ENCODE peak calls at places on chromosome 7, in five cellular contexts. A, Q, V, X and U are unnamed samples.

GRCh38 chr7:24705481-24705954 is 51.7 kb downstream of the GSDME start:
- DNase-seq in V (no peak), X (no peak), Q (no peak), A (no peak), U (no peak)

GRCh38 chr7:101232141-101232821 is 5.3 kb downstream of the CLDN15 start:
- DNase-seq in Q (no peak), X (peak; percentile 39), V (peak; percentile 61), A (peak; percentile 74), U (no peak)

GRCh38 chr7:119783799-119784198 is 489.2 kb upstream of the KCND2 start:
- DNase-seq in Q (peak; percentile 0), V (no peak), X (no peak), A (no peak), U (no peak)

GRCh38 chr7:69814421-69814962 is 216.2 kb downstream of the AUTS2 start:
- DNase-seq in X (no peak), A (peak; percentile 32), Q (no peak), V (peak; percentile 48), U (peak; percentile 71)

GRCh38 chr7:142685877-142686508 is 63.3 kb upstream of the PRSS1 start:
- DNase-seq in X (no peak), V (no peak), Q (no peak), A (no peak), U (no peak)

GRCh38 chr7:111855842-111856227 is 293.5 kb upstream of the IMMP2L start:
- DNase-seq in V (peak; percentile 59), Q (peak; percentile 59), A (no peak), X (no peak), U (no peak)

GRCh38 chr7:130904031-130904757 is 170.2 kb upstream of the KLF14 start:
- DNase-seq in A (no peak), Q (peak; percentile 93), V (peak; percentile 77), X (no peak), U (no peak)

GRCh38 chr7:43869898-43870240 is 552 bp upstream of the MRPS24 start:
- DNase-seq in V (peak; percentile 65), X (no peak), Q (peak; percentile 96), A (no peak), U (no peak)

GRCh38 chr7:31098606-31099360 is 46.7 kb downstream of the ADCYAP1R1 start:
- DNase-seq in X (no peak), Q (no peak), A (peak; percentile 5), V (no peak), U (no peak)

DNA sequence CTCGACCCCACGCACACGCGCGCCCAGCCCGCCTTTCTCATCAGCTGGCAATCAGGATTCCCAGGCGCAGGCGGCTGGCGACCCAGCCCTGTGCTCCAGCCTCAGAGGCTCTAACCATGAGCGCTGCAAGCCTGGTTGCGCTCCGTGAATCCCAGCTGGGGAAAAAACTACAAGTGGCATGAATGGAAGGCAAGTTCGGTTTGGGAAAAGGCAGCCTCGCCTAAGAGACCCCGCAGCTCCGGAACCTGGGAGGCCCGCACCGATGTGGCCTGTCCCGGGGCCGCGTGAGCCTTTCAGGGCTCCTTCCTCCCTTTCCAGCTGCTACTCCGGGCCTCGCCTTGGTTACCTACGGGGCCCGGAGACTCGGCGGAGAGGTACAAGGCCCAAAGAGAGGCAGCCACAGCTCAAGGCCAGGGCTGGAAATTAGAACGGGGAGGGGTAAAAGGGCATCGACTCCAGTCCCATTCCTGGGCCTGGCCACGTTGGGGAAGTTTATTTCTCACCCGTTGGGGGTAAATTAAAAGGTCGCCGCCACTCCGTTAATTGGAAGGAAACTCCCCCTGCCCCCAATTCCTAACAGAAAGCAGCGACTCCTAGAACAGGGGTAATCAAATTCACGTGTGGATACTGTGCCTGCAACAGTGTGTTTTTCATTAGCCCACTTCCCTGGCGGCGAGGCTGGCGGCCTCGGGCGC is 1.3 kb upstream of the HOXA9 start:
- DNase-seq in Q (no peak), V (no peak), A (no peak), X (no peak), U (no peak)
- H3K18ac ChIP-seq in Q (no peak overlapping the region), V (no peak overlapping the region), A (no peak overlapping the region), X (no peak overlapping the region), U (no peak overlapping the region)

GRCh38 chr7:159136846-159137245 is 7.8 kb downstream of the VIPR2 start:
- DNase-seq in A (peak; percentile 21), Q (no peak), X (no peak), V (no peak), U (no peak)
- H3K18ac ChIP-seq in A (no peak overlapping the region), Q (no peak overlapping the region), X (no peak overlapping the region), V (no peak overlapping the region), U (peak overlapping the region; percentile 83)

GRCh38 chr7:29285451-29285807 is 90.9 kb downstream of the CHN2 start:
- DNase-seq in Q (peak; percentile 37), X (no peak), A (no peak), V (no peak), U (no peak)

GRCh38 chr7:29281782-29282541 is 87.4 kb downstream of the CHN2 start:
- DNase-seq in A (no peak), Q (no peak), V (no peak), X (no peak), U (no peak)

GRCh38 chr7:29284586-29285450 is 90.2 kb downstream of the CHN2 start:
- DNase-seq in X (no peak), A (no peak), V (no peak), Q (no peak), U (no peak)

GRCh38 chr7:29285861-29286260 is 91.3 kb downstream of the CHN2 start:
- DNase-seq in A (no peak), Q (no peak), X (no peak), V (no peak), U (no peak)

GRCh38 chr7:29282819-29283414 is 88.3 kb downstream of the CHN2 start:
- DNase-seq in Q (no peak), V (no peak), A (peak; percentile 65), X (no peak), U (no peak)
- H3K18ac ChIP-seq in Q (no peak overlapping the region), V (no peak overlapping the region), A (no peak overlapping the region), X (no peak overlapping the region), U (no peak overlapping the region)

GRCh38 chr7:45888185-45888992 is at the start of gene IGFBP1:
- DNase-seq in A (peak; percentile 45), Q (peak; percentile 25), V (peak; percentile 16), X (no peak), U (peak; percentile 20)
- H3K18ac ChIP-seq in A (no peak within 1 kb of the TSS), Q (no peak within 1 kb of the TSS), V (no peak within 1 kb of the TSS), X (no peak within 1 kb of the TSS), U (peak within 1 kb of the TSS; percentile 53)